ENCODE peak calls at places on chromosomes 12 and 14, in six cellular contexts. W is T-cell; S is mucosa of gallbladder; E is stimulated activated CD8-positive, alpha-beta memory T cell treated with anti-CD3 and anti-CD28 coated beads, Interleukin-2, amount 100 ng/mL, for 1 hour; V is CD4-positive, alpha-beta memory T cell; O is cardiac septum. F is an unnamed sample.

GRCh38 chr12:41893491-41893890 is 251.2 kb downstream of the GXYLT1 start:
- DNase-seq in W (no peak), S (no peak), E (no peak), V (no peak), O (no peak), F (no peak)

GRCh38 chr12:111768159-111768895 is 1.6 kb downstream of the ALDH2 start:
- DNase-seq in W (no peak), S (no peak), E (no peak), V (no peak), O (no peak), F (no peak)

GRCh38 chr14:95943699-95944098 is 67.1 kb downstream of the TUNAR start:
- DNase-seq in W (no peak), S (no peak), E (no peak), V (no peak), O (no peak), F (no peak)

GRCh38 chr14:36647827-36648753 is 13.6 kb upstream of the PAX9 start:
- DNase-seq in W (no peak), S (no peak), E (no peak), V (no peak), O (no peak), F (peak)

GRCh38 chr12:39581592-39581991 is 38.0 kb downstream of the ABCD2 start:
- DNase-seq in W (no peak), S (no peak), E (no peak), V (no peak), O (no peak), F (no peak)

GRCh38 chr14:104388631-104389325 is 190.8 kb upstream of the C14orf180 start:
- DNase-seq in W (no peak), S (no peak), E (no peak), V (no peak), O (peak), F (no peak)

GRCh38 chr12:133204264-133204603 is 22.9 kb downstream of the ZNF268 start:
- DNase-seq in W (no peak), S (no peak), E (no peak), V (no peak), O (no peak), F (no peak)

GRCh38 chr12:54660320-54660962 is 12.3 kb upstream of the DCD start:
- DNase-seq in W (no peak), S (peak), E (no peak), V (no peak), O (no peak), F (no peak)

GRCh38 chr14:92687681-92688433 is 60.6 kb downstream of the LGMN start:
- DNase-seq in W (no peak), S (no peak), E (no peak), V (no peak), O (no peak), F (no peak)

GRCh38 chr14:81946808-81947798 is 413.4 kb upstream of the SEL1L start:
- DNase-seq in W (no peak), S (no peak), E (no peak), V (no peak), O (no peak), F (no peak)

GRCh38 chr12:66456622-66457021 is 154.3 kb downstream of the HELB start:
- DNase-seq in W (no peak), S (no peak), E (no peak), V (no peak), O (no peak), F (no peak)

GRCh38 chr12:5588231-5588995 is 156.5 kb downstream of the NTF3 start:
- DNase-seq in W (no peak), S (no peak), E (no peak), V (no peak), O (no peak), F (peak)

GRCh38 chr14:69573205-69573840 is 1.3 kb downstream of the CCDC177 start:
- DNase-seq in W (no peak), S (no peak), E (no peak), V (no peak), O (no peak), F (peak)

GRCh38 chr14:42222924-42223471 is 616.3 kb downstream of the LRFN5 start:
- DNase-seq in W (no peak), S (no peak), E (no peak), V (no peak), O (no peak), F (peak)

GRCh38 chr12:127716181-127716580 is 550.8 kb upstream of the TMEM132C start:
- DNase-seq in W (no peak), S (no peak), E (no peak), V (no peak), O (no peak), F (no peak)

GRCh38 chr14:36973806-36974442 is 198.5 kb downstream of the SLC25A21 start:
- DNase-seq in W (no peak), S (no peak), E (no peak), V (no peak), O (no peak), F (peak)

GRCh38 chr12:3311491-3312103 is 179.4 kb upstream of the PRMT8 start:
- DNase-seq in W (no peak), S (no peak), E (no peak), V (no peak), O (no peak), F (no peak)

GRCh38 chr12:123391546-123392343 is 7.8 kb downstream of the KMT5A start:
- DNase-seq in W (no peak), S (no peak), E (no peak), V (no peak), O (no peak), F (no peak)